ENCODE peak calls at places on chromosomes 2 and 18, in four cellular contexts. W, J, L and H are unnamed samples.
A peak's percentile ranks its signal among the peaks of the same experiment; 100 is the strongest.

GRCh38 chr2:14524803-14525080 is 107.8 kb upstream of the LRATD1 start:
- DNase-seq in W (no peak), J (peak; percentile 49), L (peak; percentile 34), H (no peak)

GRCh38 chr2:20093263-20094141 is 42.1 kb upstream of the LAPTM4A start:
- DNase-seq in W (no peak), J (peak; percentile 80), L (peak; percentile 83), H (no peak)

GRCh38 chr2:2765839-2766495 is 434.9 kb upstream of the MYT1L start:
- DNase-seq in W (no peak), J (no peak), L (no peak), H (no peak)

GRCh38 chr2:8509613-8510012 is 172.2 kb upstream of the ID2 start:
- DNase-seq in W (no peak), J (no peak), L (no peak), H (no peak)

GRCh38 chr2:74036450-74037175 is 51.9 kb downstream of the TET3 start:
- DNase-seq in W (no peak), J (no peak), L (no peak), H (no peak)

GRCh38 chr2:106536490-106536889 is 49.3 kb downstream of the CD8B2 start:
- DNase-seq in W (no peak), J (no peak), L (no peak), H (no peak)

GRCh38 chr2:127410871-127411396 is 7.3 kb upstream of the PROC start:
- DNase-seq in W (peak; percentile 80), J (peak; percentile 90), L (peak; percentile 69), H (peak; percentile 51)

GRCh38 chr2:26034597-26035067 is 748 bp downstream of the RAB10 start:
- DNase-seq in W (no peak), J (no peak), L (peak; percentile 21), H (no peak)

GRCh38 chr2:169328785-169329184 is 33.5 kb downstream of the LRP2 start:
- DNase-seq in W (no peak), J (no peak), L (no peak), H (no peak)

GRCh38 chr2:239498981-239499633 is 98.3 kb upstream of the HDAC4 start:
- DNase-seq in W (no peak), J (peak; percentile 66), L (no peak), H (no peak)

GRCh38 chr2:107681946-107682345 is 144.7 kb upstream of the RGPD4 start:
- DNase-seq in W (no peak), J (no peak), L (peak; percentile 23), H (no peak)

GRCh38 chr2:68052717-68053422 is 9.9 kb downstream of the C1D start:
- DNase-seq in W (no peak), J (peak; percentile 18), L (no peak), H (no peak)

GRCh38 chr18:46433121-46433826 is 223.7 kb downstream of the LOXHD1 start:
- DNase-seq in W (no peak), J (no peak), L (no peak), H (no peak)

GRCh38 chr2:165825041-165825440 is 31.0 kb upstream of the GALNT3 start:
- DNase-seq in W (no peak), J (peak; percentile 11), L (peak; percentile 69), H (no peak)

GRCh38 chr2:165833156-165833555 is 39.1 kb upstream of the GALNT3 start:
- DNase-seq in W (no peak), J (peak; percentile 47), L (peak; percentile 75), H (no peak)

GRCh38 chr2:165827921-165828276 is 33.9 kb upstream of the GALNT3 start:
- DNase-seq in W (no peak), J (no peak), L (no peak), H (no peak)

GRCh38 chr2:165827219-165827920 is 33.3 kb upstream of the GALNT3 start:
- DNase-seq in W (no peak), J (no peak), L (no peak), H (no peak)
- TF ChIP-seq CTCF in W (no peak), J (no peak), L (no peak), H (no peak)

GRCh38 chr2:199705538-199705937 is 145.5 kb downstream of the FTCDNL1 start:
- DNase-seq in W (no peak), J (no peak), L (no peak), H (no peak)

GRCh38 chr2:199707584-199708185 is 143.3 kb downstream of the FTCDNL1 start:
- DNase-seq in W (no peak), J (no peak), L (no peak), H (no peak)

GRCh38 chr2:199703199-199703598 is 147.8 kb downstream of the FTCDNL1 start:
- DNase-seq in W (no peak), J (no peak), L (no peak), H (no peak)

GRCh38 chr2:199710551-199710950 is 140.4 kb downstream of the FTCDNL1 start:
- DNase-seq in W (no peak), J (peak; percentile 18), L (no peak), H (no peak)

GRCh38 chr2:199704358-199705238 is 146.4 kb downstream of the FTCDNL1 start:
- DNase-seq in W (peak; percentile 36), J (peak; percentile 34), L (no peak), H (peak; percentile 25)
- TF ChIP-seq CTCF in W (peak; percentile 23), J (peak; percentile 76), L (peak; percentile 35), H (peak; percentile 57)

GRCh38 chr2:71224935-71225334 is 2.0 kb downstream of the PAIP2B start:
- DNase-seq in W (no peak), J (no peak), L (no peak), H (no peak)
- TF ChIP-seq CTCF in W (no peak), J (no peak), L (no peak), H (no peak)

GRCh38 chr2:130768191-130768855 is 13.0 kb downstream of the AMER3 start:
- DNase-seq in W (no peak), J (no peak), L (no peak), H (no peak)

GRCh38 chr2:130766037-130766436 is 10.7 kb downstream of the AMER3 start:
- DNase-seq in W (no peak), J (no peak), L (no peak), H (no peak)

GRCh38 chr2:130766711-130767407 is 11.5 kb downstream of the AMER3 start:
- DNase-seq in W (no peak), J (no peak), L (no peak), H (no peak)

GRCh38 chr2:130765464-130765863 is 10.1 kb downstream of the AMER3 start:
- DNase-seq in W (no peak), J (no peak), L (no peak), H (no peak)

DNA sequence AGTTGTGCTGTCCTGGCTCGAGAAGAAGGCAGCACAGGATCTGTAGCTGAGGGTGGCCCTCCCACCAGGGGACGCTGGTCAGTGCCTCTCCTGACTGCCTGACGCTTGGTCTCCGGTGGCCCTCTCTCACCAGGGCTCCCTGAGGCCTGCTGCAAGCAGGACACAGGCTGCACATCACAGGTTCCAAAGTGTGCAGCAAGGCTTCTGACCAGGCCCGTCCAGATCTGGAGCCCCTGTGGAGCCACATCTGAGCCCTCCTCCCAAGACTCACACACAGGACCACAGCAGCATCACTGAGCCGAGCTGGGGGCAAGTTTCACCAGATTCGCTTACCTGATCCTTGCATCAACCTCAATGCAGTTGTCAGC is 12.1 kb downstream of the AMER3 start:
- DNase-seq in W (no peak), J (no peak), L (no peak), H (no peak)
- TF ChIP-seq CTCF in W (no peak), J (no peak), L (no peak), H (no peak)

GRCh38 chr18:4017479-4017878 is 437.6 kb downstream of the DLGAP1 start:
- DNase-seq in W (peak; percentile 29), J (no peak), L (no peak), H (peak; percentile 30)
- TF ChIP-seq CTCF in W (no peak), J (peak; percentile 3), L (peak; percentile 29), H (no peak)

GRCh38 chr2:96580771-96581170 is 44.2 kb downstream of the ARID5A start:
- DNase-seq in W (peak; percentile 36), J (no peak), L (no peak), H (no peak)
- TF ChIP-seq CTCF in W (no peak), J (peak; percentile 6), L (no peak), H (peak; percentile 39)

GRCh38 chr2:40282428-40282827 is 169.5 kb downstream of the SLC8A1 start:
- DNase-seq in W (no peak), J (peak; percentile 59), L (no peak), H (no peak)

GRCh38 chr2:40283111-40283909 is 168.6 kb downstream of the SLC8A1 start:
- DNase-seq in W (no peak), J (no peak), L (no peak), H (no peak)

GRCh38 chr2:40286721-40287120 is 165.2 kb downstream of the SLC8A1 start:
- DNase-seq in W (no peak), J (no peak), L (no peak), H (no peak)

GRCh38 chr2:40285391-40285790 is 166.5 kb downstream of the SLC8A1 start:
- DNase-seq in W (no peak), J (no peak), L (no peak), H (no peak)

DNA sequence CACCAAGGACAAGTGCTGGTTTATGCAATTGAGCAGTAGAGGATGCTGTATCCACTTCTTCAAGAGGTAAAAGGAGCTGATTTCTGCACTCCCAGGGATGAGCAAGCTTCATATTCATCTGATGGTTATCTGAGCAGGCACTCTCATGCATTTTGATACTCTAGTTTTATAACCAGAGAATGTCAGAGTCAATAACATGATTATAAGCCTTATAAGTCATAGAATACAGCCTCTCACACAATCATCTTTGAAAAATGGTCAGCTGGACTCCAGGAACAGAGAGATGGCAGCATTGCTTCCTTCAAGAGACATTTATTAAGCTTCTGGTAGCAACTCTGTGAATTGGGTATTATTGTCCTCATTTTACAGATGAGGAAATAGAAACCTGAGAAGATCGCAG is 167.1 kb downstream of the SLC8A1 start:
- DNase-seq in W (no peak), J (peak; percentile 27), L (no peak), H (no peak)
- TF ChIP-seq CTCF in W (no peak), J (no peak), L (peak; percentile 0), H (no peak)

GRCh38 chr18:23236876-23237468 is 101.7 kb downstream of the CABLES1 start:
- DNase-seq in W (no peak), J (no peak), L (no peak), H (no peak)
- TF ChIP-seq CTCF in W (peak; percentile 4), J (no peak), L (no peak), H (no peak)

GRCh38 chr18:62715829-62716678 is 713 bp downstream of the PHLPP1 start:
- DNase-seq in W (peak; percentile 83), J (peak; percentile 67), L (peak; percentile 68), H (peak; percentile 67)

GRCh38 chr18:62717850-62718229 is 2.5 kb downstream of the PHLPP1 start:
- DNase-seq in W (no peak), J (peak; percentile 7), L (peak; percentile 59), H (no peak)

GRCh38 chr18:62717059-62717849 is 1.9 kb downstream of the PHLPP1 start:
- DNase-seq in W (peak; percentile 41), J (peak; percentile 64), L (peak; percentile 50), H (no peak)

GRCh38 chr18:62715439-62715792 is at the start of gene PHLPP1:
- DNase-seq in W (peak; percentile 81), J (no peak), L (no peak), H (peak; percentile 60)

GRCh38 chr18:62716679-62717058 is 1.3 kb downstream of the PHLPP1 start:
- DNase-seq in W (peak; percentile 83), J (peak; percentile 8), L (peak; percentile 37), H (peak; percentile 72)
- TF ChIP-seq CTCF in W (peak; percentile 55), J (no peak), L (peak; percentile 25), H (peak; percentile 57)

DNA sequence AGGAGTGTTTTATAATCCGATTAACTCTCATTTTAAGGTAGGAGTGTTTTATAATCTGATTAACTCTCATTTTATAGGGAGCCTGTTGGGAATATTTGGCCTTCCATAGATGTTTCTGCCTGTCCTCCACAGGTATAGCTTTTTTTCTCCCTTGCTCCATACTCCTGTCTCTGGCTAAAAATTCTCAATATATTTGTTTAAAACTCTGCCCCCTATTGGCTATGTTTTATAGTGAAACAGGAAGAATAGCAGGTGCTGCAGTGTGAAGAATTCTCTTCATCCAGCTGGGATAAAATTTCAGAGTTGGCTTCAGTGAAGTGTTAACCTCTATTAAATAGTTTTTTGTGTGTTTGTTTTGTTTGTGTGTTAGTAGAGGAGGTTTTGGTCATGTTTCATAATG is 1046.0 kb upstream of the TMEFF2 start:
- DNase-seq in W (no peak), J (no peak), L (no peak), H (no peak)
- TF ChIP-seq CTCF in W (peak; percentile 25), J (no peak), L (peak; percentile 38), H (peak; percentile 10)